ENCODE peak calls at places on chromosomes 4 and X, in six cellular contexts. Z is BJ; H is cardiac fibroblast; W is RWPE1; J is fibroblast of pulmonary artery; C is CD8-positive, alpha-beta T cell. I is an unnamed sample.

GRCh38 chr4:32215277-32215676 is 1495.1 kb downstream of the PCDH7 start:
- DNase-seq in Z (no peak), H (no peak), W (no peak), J (no peak), C (no peak), I (no peak)

GRCh38 chr4:114358901-114359300 is 239.7 kb upstream of the UGT8 start:
- DNase-seq in Z (no peak), H (no peak), W (no peak), J (no peak), C (no peak), I (no peak)

GRCh38 chr4:180120114-180120513 is 2123.1 kb upstream of the TENM3 start:
- DNase-seq in Z (no peak), H (no peak), W (no peak), J (no peak), C (no peak), I (no peak)

GRCh38 chr4:5773271-5773555 is 62.2 kb downstream of the EVC start:
- DNase-seq in Z (peak), H (peak), W (peak), J (peak), C (no peak), I (peak)

GRCh38 chr4:159435561-159436023 is 332.7 kb downstream of the RAPGEF2 start:
- DNase-seq in Z (no peak), H (peak), W (no peak), J (no peak), C (no peak), I (no peak)

GRCh38 chr4:151798678-151799416 is 38.0 kb upstream of the GATB start:
- DNase-seq in Z (no peak), H (no peak), W (no peak), J (no peak), C (no peak), I (no peak)

GRCh38 chr4:140374130-140374477 is 658 bp downstream of the SCOC start:
- DNase-seq in Z (no peak), H (no peak), W (peak), J (no peak), C (no peak), I (no peak)

GRCh38 chr4:84403656-84404055 is 95.4 kb downstream of the NKX6-1 start:
- DNase-seq in Z (no peak), H (no peak), W (no peak), J (no peak), C (no peak), I (no peak)

GRCh38 chr4:70437212-70437611 is 34.8 kb upstream of the MUC7 start:
- DNase-seq in Z (no peak), H (no peak), W (no peak), J (no peak), C (no peak), I (no peak)

GRCh38 chrX:34918856-34919255 is 23.7 kb upstream of the FAM47B start:
- DNase-seq in Z (no peak), H (peak), W (peak), J (peak), C (no peak), I (peak)

GRCh38 chr4:73675623-73676022 is 55.4 kb upstream of the RASSF6 start:
- DNase-seq in Z (no peak), H (no peak), W (no peak), J (no peak), C (no peak), I (no peak)

GRCh38 chr4:139700568-139700967 is 34.9 kb downstream of the MGST2 start:
- DNase-seq in Z (no peak), H (no peak), W (no peak), J (no peak), C (no peak), I (no peak)

GRCh38 chr4:125750399-125750798 is 435.6 kb downstream of the FAT4 start:
- DNase-seq in Z (no peak), H (peak), W (no peak), J (no peak), C (no peak), I (no peak)

GRCh38 chr4:121070274-121070673 is 2.1 kb downstream of the NDNF start:
- DNase-seq in Z (no peak), H (no peak), W (no peak), J (no peak), C (no peak), I (no peak)

GRCh38 chr4:109044446-109044845 is 258.0 kb downstream of the COL25A1 start:
- DNase-seq in Z (no peak), H (peak), W (no peak), J (no peak), C (no peak), I (no peak)

GRCh38 chrX:149630681-149631292 is 805 bp downstream of the TMEM185A start:
- DNase-seq in Z (no peak), H (peak), W (peak), J (peak), C (no peak), I (peak)

GRCh38 chr4:11774346-11774745 is 345.7 kb upstream of the HS3ST1 start:
- DNase-seq in Z (no peak), H (peak), W (no peak), J (peak), C (no peak), I (no peak)

GRCh38 chr4:145154573-145154972 is 25.8 kb downstream of the OTUD4 start:
- DNase-seq in Z (no peak), H (peak), W (no peak), J (peak), C (no peak), I (no peak)

GRCh38 chrX:24371391-24371972 is 11.0 kb downstream of the SUPT20HL1 start:
- DNase-seq in Z (no peak), H (peak), W (peak), J (peak), C (peak), I (peak)

GRCh38 chr4:91198951-91199350 is 1071.8 kb downstream of the CCSER1 start:
- DNase-seq in Z (no peak), H (no peak), W (no peak), J (no peak), C (no peak), I (no peak)

GRCh38 chr4:8905773-8906667 is 34.4 kb upstream of the HMX1 start:
- DNase-seq in Z (no peak), H (no peak), W (no peak), J (no peak), C (no peak), I (no peak)

GRCh38 chrX:39821011-39821708 is 276.6 kb downstream of the BCOR start:
- DNase-seq in Z (no peak), H (peak), W (peak), J (no peak), C (no peak), I (no peak)

GRCh38 chr4:107069049-107069448 is 32.9 kb upstream of the DKK2 start:
- DNase-seq in Z (no peak), H (peak), W (no peak), J (peak), C (no peak), I (no peak)

GRCh38 chrX:124717537-124717936 is 371.2 kb downstream of the SH2D1A start:
- DNase-seq in Z (no peak), H (no peak), W (no peak), J (no peak), C (no peak), I (no peak)
- TF ChIP-seq CTCF in Z (no peak), H (no peak), W (no peak), J (no peak), C (no peak), I (no peak)

GRCh38 chrX:153305941-153306464 is 15.6 kb downstream of the PNMA6F start:
- DNase-seq in Z (no peak), H (no peak), W (no peak), J (no peak), C (no peak), I (no peak)
- TF ChIP-seq CTCF in Z (no peak), H (no peak), W (no peak), J (no peak), C (no peak), I (no peak)

GRCh38 chrX:114390251-114390796 is 193.6 kb upstream of the HTR2C start:
- DNase-seq in Z (no peak), H (no peak), W (no peak), J (no peak), C (no peak), I (no peak)
- TF ChIP-seq CTCF in Z (no peak), H (no peak), W (no peak), J (no peak), C (no peak), I (no peak)

GRCh38 chrX:16807548-16807947 is 21.3 kb downstream of the TXLNG start:
- DNase-seq in Z (no peak), H (peak), W (no peak), J (peak), C (no peak), I (no peak)
- TF ChIP-seq CTCF in Z (peak), H (peak), W (no peak), J (peak), C (no peak), I (peak)

GRCh38 chr4:172868271-172868670 is 300.3 kb upstream of the GALNT7 start:
- DNase-seq in Z (no peak), H (no peak), W (no peak), J (no peak), C (no peak), I (no peak)

GRCh38 chr4:172865531-172866127 is 303.0 kb upstream of the GALNT7 start:
- DNase-seq in Z (no peak), H (no peak), W (no peak), J (no peak), C (no peak), I (no peak)

GRCh38 chr4:172869621-172870268 is 298.9 kb upstream of the GALNT7 start:
- DNase-seq in Z (no peak), H (no peak), W (no peak), J (no peak), C (no peak), I (no peak)

GRCh38 chr4:172866421-172866820 is 302.2 kb upstream of the GALNT7 start:
- DNase-seq in Z (no peak), H (no peak), W (no peak), J (no peak), C (no peak), I (no peak)

DNA sequence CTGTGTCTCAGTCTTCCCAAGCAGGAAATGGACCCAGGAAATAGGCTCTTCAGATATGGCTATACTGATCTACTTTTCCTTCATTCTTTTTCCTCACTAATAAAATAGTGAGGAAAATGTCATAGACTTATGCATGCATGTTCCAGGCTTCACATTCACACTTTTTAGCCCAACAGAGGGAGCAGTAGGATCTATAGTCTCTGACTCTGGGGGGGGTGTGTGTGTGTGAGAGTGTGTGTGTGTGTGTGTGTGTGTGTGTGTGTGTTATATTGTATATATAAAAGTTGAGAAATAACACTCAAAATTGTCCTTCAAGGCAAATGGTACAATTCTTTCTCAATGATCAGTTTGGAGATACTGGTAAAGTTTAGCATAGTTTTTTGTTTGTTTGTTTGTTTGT is 297.2 kb upstream of the GALNT7 start:
- DNase-seq in Z (no peak), H (no peak), W (no peak), J (no peak), C (no peak), I (no peak)
- TF ChIP-seq CTCF in Z (no peak), H (no peak), W (no peak), J (no peak), C (no peak), I (no peak)

DNA sequence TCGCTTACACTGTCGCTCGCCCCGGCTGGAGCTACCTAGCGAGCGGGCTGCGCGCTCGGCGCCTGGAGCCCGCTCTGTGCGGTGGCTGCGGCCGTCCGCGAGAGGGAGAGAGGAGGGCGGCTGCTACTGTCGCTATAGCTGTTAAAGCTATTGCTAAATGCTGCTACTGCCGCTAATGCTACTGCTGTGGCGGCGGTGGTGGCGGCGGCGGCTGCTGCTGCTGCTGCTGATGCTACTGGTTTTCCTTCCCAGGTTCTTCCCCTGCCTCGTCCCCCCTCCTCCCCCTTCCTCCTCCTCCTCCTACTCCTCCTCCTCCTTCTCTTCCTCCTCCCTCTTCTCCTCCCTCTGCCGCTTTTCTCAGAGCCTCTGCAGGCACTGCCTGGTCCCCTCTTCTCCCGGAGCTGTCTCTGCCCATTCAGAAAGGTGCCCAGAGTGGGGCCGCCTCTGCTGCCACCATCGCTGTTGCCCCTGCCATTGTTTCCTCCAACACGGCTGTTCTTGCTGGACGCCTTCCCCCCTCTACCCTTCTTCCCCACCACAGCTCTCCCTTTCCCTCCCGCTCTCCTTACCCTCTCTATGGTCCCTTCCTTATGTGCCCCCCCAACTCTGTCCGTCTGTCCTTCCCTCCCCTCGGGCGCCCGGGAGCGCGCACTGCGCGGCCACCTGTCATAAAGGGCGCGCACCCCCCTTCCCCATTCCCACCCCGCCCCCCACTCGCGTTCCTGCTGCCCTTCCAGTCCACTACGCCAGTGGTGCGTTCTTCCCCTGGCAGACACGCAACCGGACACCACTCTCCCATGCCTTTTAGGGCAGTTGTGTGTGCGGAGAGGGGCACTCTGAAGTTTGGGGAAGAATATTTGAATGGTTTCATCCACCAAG is at the start of gene NEXMIF:
- DNase-seq in Z (no peak), H (peak), W (peak), J (peak), C (peak), I (no peak)
- TF ChIP-seq CTCF in Z (peak), H (peak), W (no peak), J (no peak), C (no peak), I (no peak)

GRCh38 chr4:188408244-188409067 is 269.2 kb downstream of the TRIML1 start:
- DNase-seq in Z (no peak), H (peak), W (no peak), J (peak), C (no peak), I (peak)

GRCh38 chr4:188400456-188400855 is 261.2 kb downstream of the TRIML1 start:
- DNase-seq in Z (no peak), H (no peak), W (no peak), J (no peak), C (no peak), I (no peak)

GRCh38 chr4:188399834-188400233 is 260.6 kb downstream of the TRIML1 start:
- DNase-seq in Z (no peak), H (no peak), W (peak), J (no peak), C (no peak), I (no peak)

GRCh38 chr4:188403272-188403671 is 264.0 kb downstream of the TRIML1 start:
- DNase-seq in Z (no peak), H (no peak), W (no peak), J (no peak), C (no peak), I (no peak)
- TF ChIP-seq CTCF in Z (no peak), H (no peak), W (no peak), J (no peak), C (no peak), I (no peak)

GRCh38 chrX:83934220-83934619 is 73.3 kb downstream of the CYLC1 start:
- DNase-seq in Z (no peak), H (no peak), W (no peak), J (no peak), C (no peak), I (no peak)
- TF ChIP-seq CTCF in Z (no peak), H (no peak), W (no peak), J (no peak), C (no peak), I (no peak)

GRCh38 chr4:48073567-48074103 is 57.1 kb downstream of the NIPAL1 start:
- DNase-seq in Z (no peak), H (no peak), W (no peak), J (no peak), C (no peak), I (no peak)

GRCh38 chr4:48069026-48069425 is 52.5 kb downstream of the NIPAL1 start:
- DNase-seq in Z (no peak), H (no peak), W (no peak), J (no peak), C (no peak), I (no peak)

GRCh38 chr4:48074657-48075056 is 58.1 kb downstream of the NIPAL1 start:
- DNase-seq in Z (no peak), H (no peak), W (no peak), J (no peak), C (no peak), I (no peak)

GRCh38 chr4:48068182-48068581 is 51.6 kb downstream of the NIPAL1 start:
- DNase-seq in Z (no peak), H (no peak), W (no peak), J (no peak), C (no peak), I (no peak)

DNA sequence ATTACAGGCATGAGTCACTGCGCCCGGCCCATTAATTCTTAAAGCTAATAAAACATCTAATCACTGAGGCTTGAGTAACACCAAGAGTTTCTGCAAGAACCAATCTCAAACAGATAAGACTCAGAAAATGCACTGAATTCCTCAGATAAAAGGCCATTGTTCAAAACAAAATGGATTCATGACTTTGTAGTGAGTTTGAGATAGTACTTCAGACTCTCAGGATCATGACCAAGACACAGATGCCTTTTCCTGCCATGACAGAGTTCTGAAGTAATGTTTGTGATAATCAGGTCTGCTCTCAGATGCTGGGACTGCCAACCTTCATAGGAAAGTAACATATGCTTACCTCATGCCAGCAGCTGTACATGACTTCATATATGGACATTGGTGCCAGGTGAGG is 54.6 kb downstream of the NIPAL1 start:
- DNase-seq in Z (no peak), H (peak), W (no peak), J (peak), C (no peak), I (no peak)
- TF ChIP-seq CTCF in Z (no peak), H (no peak), W (no peak), J (no peak), C (no peak), I (no peak)

DNA sequence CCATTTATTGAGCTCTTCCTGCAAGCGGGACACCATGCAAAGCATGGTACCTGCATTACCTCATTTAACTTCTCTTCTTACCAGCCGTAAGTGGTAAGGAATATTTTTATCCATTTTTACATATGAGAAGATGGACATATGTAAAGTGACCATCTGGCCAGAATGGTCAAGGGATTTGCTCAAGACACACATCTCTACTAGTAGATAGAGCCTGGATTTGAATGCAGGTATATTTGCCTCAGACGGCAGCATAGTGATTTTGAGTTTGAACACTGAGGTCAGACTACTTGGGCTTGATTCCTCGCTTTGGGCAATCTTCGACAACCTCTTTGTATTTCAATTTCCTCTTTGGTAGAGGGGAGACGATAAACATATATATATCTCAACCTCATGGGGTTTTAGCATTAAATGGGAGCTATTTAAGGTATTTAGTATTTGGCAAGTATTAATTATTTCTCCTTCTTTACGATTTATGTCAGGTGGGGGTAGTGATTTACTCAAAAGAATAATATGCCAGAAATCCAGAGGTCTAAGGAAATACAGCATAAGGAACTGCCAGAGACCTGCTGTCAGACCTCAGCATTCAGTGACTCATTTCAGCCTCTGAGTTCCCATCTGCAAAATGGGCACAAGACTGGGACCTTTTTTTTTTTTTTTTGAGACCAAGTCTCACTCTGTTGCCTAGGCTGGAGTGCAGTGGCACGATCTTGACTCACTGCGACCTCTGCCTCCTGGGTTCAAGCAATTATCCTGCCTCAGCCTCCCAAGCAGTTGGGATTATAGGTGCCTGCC is 34.6 kb upstream of the CHRNA9 start:
- DNase-seq in Z (no peak), H (no peak), W (no peak), J (no peak), C (no peak), I (no peak)
- TF ChIP-seq CTCF in Z (no peak), H (no peak), W (no peak), J (no peak), C (no peak), I (no peak)

I was measured in AG09319.